ENCODE peak calls at places on chromosomes 12 and 14, in six cellular contexts. W is OCI-LY7, M is hepatocyte, F is neural progenitor cell, E is HCT116, Y is SK-N-SH. T is an unnamed sample.

GRCh38 chr12:53757095-53757770 is 5.5 kb upstream of the CISTR start:
- DNase-seq in Y (peak; percentile 79), W (peak; percentile 87), E (peak; percentile 58), F (peak; percentile 94), M (peak; percentile 78), T (peak; percentile 77)

GRCh38 chr14:91693342-91693741 is 38.5 kb downstream of the CATSPERB start:
- DNase-seq in W (no peak), Y (no peak), M (peak; percentile 39), F (no peak), E (no peak), T (no peak)

GRCh38 chr12:92779902-92780301 is 77.1 kb downstream of the PLEKHG7 start:
- DNase-seq in Y (no peak), E (no peak), W (no peak), F (no peak), M (no peak), T (no peak)

GRCh38 chr12:4448943-4449861 is 3.6 kb upstream of the FGF6 start:
- DNase-seq in E (no peak), F (no peak), Y (no peak), M (no peak), W (no peak), T (no peak)

GRCh38 chr14:71141701-71142374 is 234.6 kb downstream of the PCNX1 start:
- DNase-seq in E (no peak), M (no peak), W (no peak), F (no peak), Y (no peak), T (no peak)

GRCh38 chr12:45962553-45963325 is 27.6 kb downstream of the SCAF11 start:
- DNase-seq in E (no peak), F (peak; percentile 50), Y (no peak), M (no peak), W (no peak), T (no peak)

GRCh38 chr14:28831126-28831525 is 64.5 kb downstream of the FOXG1 start:
- DNase-seq in F (no peak), E (no peak), Y (no peak), W (no peak), M (no peak), T (no peak)

GRCh38 chr14:62213516-62213915 is 451.3 kb downstream of the SNAPC1 start:
- DNase-seq in M (no peak), F (no peak), E (no peak), Y (no peak), W (no peak), T (no peak)

GRCh38 chr14:53766106-53766505 is 190.5 kb downstream of the BMP4 start:
- DNase-seq in E (no peak), F (no peak), W (no peak), Y (no peak), M (no peak), T (no peak)

GRCh38 chr14:49995162-49995561 is 102.3 kb downstream of the ARF6 start:
- DNase-seq in W (no peak), Y (no peak), M (no peak), E (no peak), F (no peak), T (no peak)

GRCh38 chr12:101802486-101802885 is 28.3 kb downstream of the GNPTAB start:
- DNase-seq in Y (no peak), M (no peak), E (no peak), W (no peak), F (no peak), T (no peak)

GRCh38 chr14:61574514-61574807 is 120.9 kb upstream of the HIF1A start:
- DNase-seq in M (no peak), F (peak; percentile 54), E (no peak), W (no peak), Y (no peak), T (no peak)

GRCh38 chr12:59151243-59151642 is 230.9 kb upstream of the LRIG3 start:
- DNase-seq in E (no peak), F (no peak), M (no peak), W (no peak), Y (no peak), T (no peak)

GRCh38 chr12:49515266-49515665 is 23.6 kb upstream of the KCNH3 start:
- DNase-seq in M (no peak), E (no peak), W (no peak), Y (no peak), F (no peak), T (no peak)

GRCh38 chr12:114430306-114430705 is 24.4 kb upstream of the TBX5 start:
- DNase-seq in W (no peak), E (no peak), F (no peak), Y (no peak), M (no peak), T (peak; percentile 30)

GRCh38 chr12:22969521-22969920 is 344.6 kb downstream of the ETNK1 start:
- DNase-seq in W (no peak), Y (no peak), E (no peak), F (no peak), M (no peak), T (no peak)

GRCh38 chr14:96762650-96763049 is 34.5 kb upstream of the VRK1 start:
- DNase-seq in F (peak; percentile 84), Y (peak; percentile 81), W (peak; percentile 81), M (peak; percentile 70), E (peak; percentile 80), T (peak; percentile 39)

GRCh38 chr12:102407776-102408486 is 72.4 kb downstream of the IGF1 start:
- DNase-seq in W (no peak), Y (no peak), F (no peak), M (no peak), E (no peak), T (no peak)

GRCh38 chr12:96083020-96083489 is 47.7 kb upstream of the LTA4H start:
- DNase-seq in M (no peak), W (no peak), E (no peak), F (no peak), Y (no peak), T (no peak)

GRCh38 chr14:85316701-85317100 is 213.2 kb upstream of the FLRT2 start:
- DNase-seq in F (no peak), E (no peak), W (no peak), Y (no peak), M (no peak), T (no peak)

GRCh38 chr14:104209985-104210520 is 71.7 kb downstream of the KIF26A start:
- DNase-seq in Y (no peak), W (no peak), M (no peak), F (no peak), E (no peak), T (no peak)

GRCh38 chr12:54689034-54689372 is 40.8 kb upstream of the DCD start:
- DNase-seq in M (no peak), F (no peak), W (no peak), Y (no peak), E (no peak), T (no peak)

GRCh38 chr14:50741571-50741970 is 73.5 kb upstream of the SAV1 start:
- DNase-seq in E (peak; percentile 16), M (no peak), F (no peak), Y (no peak), W (no peak), T (peak; percentile 37)

GRCh38 chr12:11347810-11348209 is 37.6 kb upstream of the PRB4 start:
- DNase-seq in W (peak; percentile 5), F (no peak), M (no peak), Y (peak; percentile 1), E (no peak), T (no peak)

GRCh38 chr14:22185191-22185590 is 403.8 kb downstream of the DAD1 start:
- DNase-seq in Y (no peak), E (no peak), F (no peak), M (no peak), W (peak; percentile 4), T (no peak)
- TF ChIP-seq EZH2phosphoT487 in Y (no peak), E (no peak), F (no peak), M (no peak), W (no peak), T (no peak)

GRCh38 chr12:121921106-121921505 is 2.7 kb downstream of the CFAP251 start:
- DNase-seq in W (no peak), Y (no peak), E (no peak), F (no peak), M (no peak), T (no peak)

GRCh38 chr12:121927798-121928197 is 9.4 kb downstream of the CFAP251 start:
- DNase-seq in M (no peak), F (no peak), E (no peak), Y (no peak), W (no peak), T (no peak)

GRCh38 chr12:121930862-121931261 is 12.5 kb downstream of the CFAP251 start:
- DNase-seq in W (no peak), F (no peak), M (no peak), E (no peak), Y (no peak), T (no peak)

GRCh38 chr12:121926874-121927706 is 8.7 kb downstream of the CFAP251 start:
- DNase-seq in Y (no peak), W (peak; percentile 72), F (no peak), M (no peak), E (no peak), T (no peak)

DNA sequence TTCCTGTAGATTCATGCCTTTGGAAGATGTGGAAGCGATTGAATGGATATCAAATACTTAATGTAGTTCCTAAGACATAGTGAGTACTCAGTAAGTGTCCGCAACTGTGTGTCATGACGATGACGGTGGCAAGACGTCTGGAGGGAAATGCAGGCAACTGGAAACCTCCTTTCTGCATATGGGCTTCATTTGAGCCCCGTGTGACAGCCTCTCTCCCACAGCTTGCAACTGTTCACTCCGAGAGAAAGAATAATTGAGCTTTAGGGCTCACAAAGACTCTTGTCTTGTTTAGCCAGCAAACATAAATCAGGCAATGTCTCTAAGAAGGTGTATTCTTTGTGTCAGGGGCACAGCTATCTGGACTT is 7.0 kb downstream of the CFAP251 start:
- DNase-seq in E (no peak), M (no peak), Y (no peak), F (no peak), W (no peak), T (no peak)
- H3K9me3 ChIP-seq in E (no peaks in the 10 kb centered on the region), M (no peaks in the 10 kb centered on the region), Y (no peaks in the 10 kb centered on the region), F (no peaks in the 10 kb centered on the region), W (no peaks in the 10 kb centered on the region), T (no peaks in the 10 kb centered on the region)

DNA sequence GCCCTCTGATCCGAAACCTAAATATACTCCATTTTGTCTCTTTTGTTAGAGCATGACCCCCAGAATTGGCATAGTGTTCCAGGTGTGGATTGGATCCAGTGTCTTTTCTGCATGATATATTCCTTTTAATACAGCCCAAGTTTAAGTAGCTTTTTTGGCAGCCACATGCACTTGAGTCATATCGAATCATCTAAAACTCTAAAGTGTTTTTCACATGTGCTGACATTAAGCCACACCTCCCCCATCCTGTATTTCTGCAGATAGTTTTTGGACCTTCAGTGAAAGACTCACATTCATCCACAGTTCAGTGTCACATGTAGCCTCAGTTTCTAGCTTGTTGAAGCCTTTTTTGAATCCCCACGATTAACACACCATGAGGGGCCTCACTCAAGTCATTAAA is 30.6 kb downstream of the BORCS5 start:
- DNase-seq in Y (no peak), E (no peak), F (no peak), M (no peak), W (no peak), T (no peak)
- H3K4me2 ChIP-seq in Y (peak overlapping the region; percentile 22), E (peak overlapping the region; percentile 3), F (no peak overlapping the region), M (no peak overlapping the region), W (no peak overlapping the region), T (no peak overlapping the region)

GRCh38 chr12:7905071-7905470 is 30.9 kb downstream of the SLC2A3 start:
- DNase-seq in Y (no peak), M (no peak), F (no peak), W (no peak), E (no peak), T (no peak)

DNA sequence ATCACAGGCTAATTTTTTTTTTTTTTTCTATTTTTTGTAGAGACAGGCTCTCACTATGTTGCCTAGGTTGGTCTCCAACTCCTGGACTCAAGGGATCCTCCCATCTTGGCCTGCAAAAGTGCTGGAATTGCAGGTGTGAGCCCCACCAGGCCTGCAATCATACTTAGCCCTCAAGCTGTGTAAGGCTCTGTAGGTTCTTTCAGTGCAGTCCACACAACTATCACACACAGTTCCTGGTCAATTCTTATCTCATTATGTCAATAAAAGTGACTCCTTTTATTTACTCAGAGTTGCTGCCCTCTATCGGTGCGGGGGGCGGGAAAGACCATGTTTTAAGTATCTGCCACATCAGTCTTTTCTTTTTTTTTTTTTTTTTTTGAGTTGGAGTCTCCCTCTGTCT is 29.0 kb downstream of the SLC2A3 start:
- DNase-seq in M (peak; percentile 82), E (peak; percentile 56), Y (peak; percentile 28), W (peak; percentile 14), F (peak; percentile 51), T (no peak)
- TF ChIP-seq EZH2phosphoT487 in M (no peak), E (no peak), Y (no peak), W (no peak), F (no peak), T (no peak)